ENCODE peak calls at places on chromosomes 12 and 14, in ten cellular contexts. F, G, S, C, B, A, X, P, H and V are unnamed samples.

GRCh38 chr14:66069830-66070541 is 416.2 kb upstream of the CCDC196 start:
- DNase-seq in F (no peak), G (no peak), S (no peak), C (peak; percentile 53), B (no peak), A (no peak), X (no peak), P (no peak), H (no peak), V (peak; percentile 11)

GRCh38 chr12:69685810-69686209 is 13.3 kb downstream of the BEST3 start:
- DNase-seq in F (no peak), G (no peak), S (no peak), C (peak; percentile 65), B (peak; percentile 57), A (no peak), X (no peak), P (no peak), H (no peak), V (no peak)

GRCh38 chr12:116687888-116688287 is 50.0 kb downstream of the SPRING1 start:
- DNase-seq in F (no peak), G (peak; percentile 71), S (no peak), C (no peak), B (no peak), A (peak; percentile 29), X (peak; percentile 87), P (peak; percentile 33), H (peak; percentile 67), V (no peak)

GRCh38 chr12:111451649-111452129 is 46.0 kb downstream of the SH2B3 start:
- DNase-seq in F (peak; percentile 19), G (peak; percentile 50), S (peak; percentile 28), C (no peak), B (no peak), A (no peak), X (no peak), P (no peak), H (peak; percentile 62), V (no peak)

GRCh38 chr12:124321040-124321481 is 26.2 kb downstream of the RFLNA start:
- DNase-seq in F (peak; percentile 69), G (peak; percentile 89), S (peak; percentile 75), C (peak; percentile 18), B (peak; percentile 57), A (peak; percentile 57), X (peak; percentile 52), P (peak; percentile 58), H (peak; percentile 77), V (peak; percentile 66)

GRCh38 chr14:22572562-22573058 is 16.4 kb downstream of the DAD1 start:
- DNase-seq in F (no peak), G (no peak), S (no peak), C (no peak), B (peak; percentile 51), A (no peak), X (no peak), P (no peak), H (no peak), V (no peak)

GRCh38 chr14:96164861-96165490 is 39.7 kb upstream of the BDKRB2 start:
- DNase-seq in F (no peak), G (no peak), S (no peak), C (no peak), B (no peak), A (no peak), X (no peak), P (no peak), H (no peak), V (no peak)

GRCh38 chr12:46373303-46374182 is 970 bp upstream of the SLC38A2 start:
- DNase-seq in F (peak; percentile 71), G (peak; percentile 80), S (peak; percentile 52), C (no peak), B (no peak), A (peak; percentile 42), X (no peak), P (peak; percentile 44), H (peak; percentile 66), V (no peak)

GRCh38 chr14:95597784-95598204 is 62.9 kb downstream of the GLRX5 start:
- DNase-seq in F (no peak), G (no peak), S (no peak), C (peak; percentile 14), B (peak; percentile 1), A (no peak), X (peak; percentile 37), P (peak; percentile 3), H (peak; percentile 78), V (no peak)

GRCh38 chr12:124668602-124669001 is 101.2 kb upstream of the NCOR2 start:
- DNase-seq in F (no peak), G (peak; percentile 65), S (no peak), C (no peak), B (no peak), A (no peak), X (no peak), P (no peak), H (no peak), V (no peak)

GRCh38 chr14:48937796-48938195 is 648.4 kb downstream of the RPS29 start:
- DNase-seq in F (no peak), G (no peak), S (no peak), C (peak; percentile 64), B (peak; percentile 54), A (no peak), X (no peak), P (no peak), H (peak; percentile 1), V (no peak)

GRCh38 chr12:95815635-95816212 is 25.2 kb upstream of the NTN4 start:
- DNase-seq in F (no peak), G (no peak), S (no peak), C (peak; percentile 21), B (no peak), A (no peak), X (no peak), P (no peak), H (peak; percentile 40), V (no peak)

GRCh38 chr12:113471619-113472171 is at the start of gene LHX5:
- DNase-seq in F (no peak), G (peak; percentile 42), S (no peak), C (no peak), B (no peak), A (no peak), X (no peak), P (no peak), H (peak; percentile 44), V (no peak)

GRCh38 chr12:6605425-6606330 is 1.5 kb downstream of the CHD4 start:
- DNase-seq in F (no peak), G (peak; percentile 68), S (no peak), C (peak; percentile 19), B (no peak), A (peak; percentile 8), X (no peak), P (peak; percentile 58), H (peak; percentile 45), V (no peak)

GRCh38 chr14:22979748-22980392 is 2.5 kb downstream of the AJUBA start:
- DNase-seq in F (no peak), G (no peak), S (no peak), C (no peak), B (no peak), A (no peak), X (no peak), P (no peak), H (no peak), V (no peak)

GRCh38 chr12:71838661-71839060 is 898 bp upstream of the TBC1D15 start:
- DNase-seq in F (no peak), G (no peak), S (no peak), C (no peak), B (no peak), A (no peak), X (no peak), P (no peak), H (no peak), V (no peak)
- H3K27ac ChIP-seq in F (peak overlapping the region; percentile 95), G (peak overlapping the region; percentile 97), S (peak overlapping the region; percentile 96), C (no peak overlapping the region), B (no peak overlapping the region), A (peak overlapping the region; percentile 93), X (no peak overlapping the region), P (peak overlapping the region; percentile 98), H (no peak overlapping the region), V (peak overlapping the region; percentile 94)

DNA sequence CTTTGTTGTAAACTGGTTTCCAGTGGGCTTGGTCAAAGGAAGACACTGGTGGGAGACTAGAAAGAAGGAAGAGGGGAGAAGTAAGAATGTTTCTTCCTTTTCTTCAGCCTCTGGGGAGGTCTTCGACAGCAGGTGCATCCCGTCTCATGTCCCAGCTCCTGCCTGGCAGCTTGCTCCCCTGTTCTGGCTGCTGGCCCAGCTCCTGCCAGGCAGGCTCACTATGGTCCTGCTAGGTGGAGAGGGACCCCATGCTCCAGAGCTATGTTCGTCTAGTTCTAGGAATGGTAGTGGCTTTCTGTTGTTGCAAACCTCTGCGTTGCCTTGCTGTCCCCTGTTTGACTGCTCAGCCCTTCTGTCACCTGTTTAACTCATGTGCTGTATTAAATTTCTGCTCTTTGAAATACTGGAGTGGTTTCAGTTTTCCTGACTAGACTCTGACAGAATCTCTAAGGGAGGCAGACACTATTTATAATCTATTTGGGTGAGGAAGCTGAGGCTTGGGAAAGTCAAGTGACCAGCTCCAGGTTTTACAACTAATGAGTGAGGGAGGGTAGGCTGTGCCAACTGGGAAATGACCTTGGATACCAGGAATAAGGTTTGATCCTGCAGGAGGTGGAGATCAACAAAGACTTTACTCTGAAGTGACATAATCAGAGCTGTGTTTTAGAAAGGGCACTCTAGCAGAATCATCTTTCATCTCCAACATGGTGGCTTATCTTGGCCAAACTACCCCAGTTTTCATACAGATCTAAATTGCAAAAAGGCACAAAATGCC is 94.7 kb upstream of the DDHD1 start:
- DNase-seq in F (no peak), G (no peak), S (no peak), C (no peak), B (no peak), A (no peak), X (no peak), P (no peak), H (no peak), V (no peak)
- H3K27ac ChIP-seq in F (no peak overlapping the region), G (no peak overlapping the region), S (no peak overlapping the region), C (no peak overlapping the region), B (no peak overlapping the region), A (no peak overlapping the region), X (no peak overlapping the region), P (no peak overlapping the region), H (no peak overlapping the region), V (no peak overlapping the region)

DNA sequence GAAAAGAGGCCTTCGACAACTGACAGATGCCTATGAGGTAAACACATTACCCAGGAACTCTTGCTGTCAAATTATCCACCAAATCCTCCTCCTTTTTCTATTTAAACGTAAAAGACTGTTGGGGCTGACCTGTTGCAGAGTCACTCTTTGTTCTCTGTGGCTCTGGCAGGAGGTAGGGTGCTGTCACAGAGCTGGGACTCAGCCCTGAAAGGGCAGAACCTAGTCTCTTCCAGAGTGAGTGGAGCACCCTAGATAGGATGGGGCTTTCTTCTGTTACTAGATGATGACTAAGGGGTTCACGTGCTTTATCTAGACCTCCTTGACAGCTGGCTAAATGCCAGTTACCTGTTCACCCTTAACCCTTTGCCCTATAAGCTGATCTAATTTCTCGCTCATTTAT is 25.7 kb downstream of the FNTB start:
- DNase-seq in F (no peak), G (no peak), S (no peak), C (no peak), B (no peak), A (no peak), X (no peak), P (no peak), H (no peak), V (no peak)
- H3K27ac ChIP-seq in F (no peak overlapping the region), G (no peak overlapping the region), S (peak overlapping the region; percentile 65), C (no peak overlapping the region), B (no peak overlapping the region), A (no peak overlapping the region), X (no peak overlapping the region), P (no peak overlapping the region), H (no peak overlapping the region), V (no peak overlapping the region)

DNA sequence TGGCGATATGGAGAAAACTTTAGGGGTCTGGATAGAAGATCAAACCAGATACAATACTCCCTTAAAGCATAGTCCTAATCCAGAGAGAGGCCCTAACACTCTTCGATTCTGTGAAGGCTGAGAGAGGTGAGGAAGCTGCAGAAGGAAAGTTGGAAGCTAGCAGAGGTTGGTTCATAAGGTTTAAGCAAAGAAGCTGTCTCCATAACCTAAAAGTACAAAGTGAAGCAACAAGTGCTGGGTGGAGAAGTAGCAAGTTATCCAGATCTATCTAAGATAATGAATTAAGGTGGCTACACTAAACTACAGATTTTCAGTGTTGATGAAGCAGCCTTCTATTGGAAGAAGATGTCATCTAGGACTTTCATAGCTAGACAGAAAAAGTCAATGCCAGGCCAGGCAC is 24.6 kb upstream of the MTERF2 start:
- DNase-seq in F (no peak), G (no peak), S (no peak), C (no peak), B (no peak), A (no peak), X (no peak), P (no peak), H (no peak), V (no peak)
- H3K27ac ChIP-seq in F (no peak overlapping the region), G (no peak overlapping the region), S (no peak overlapping the region), C (no peak overlapping the region), B (no peak overlapping the region), A (no peak overlapping the region), X (no peak overlapping the region), P (no peak overlapping the region), H (no peak overlapping the region), V (no peak overlapping the region)